ENCODE peak calls at places on chromosomes 7 and 10, in nine cellular contexts. U, M, T, K, Q, V, N, R and B are unnamed samples.

GRCh38 chr10:100890696-100891271 is 22.0 kb upstream of the SLF2 start:
- DNase-seq in U (no peak), M (peak; percentile 89), T (peak; percentile 80), K (no peak), Q (no peak), V (no peak), N (no peak), R (peak; percentile 91), B (no peak)

GRCh38 chr10:97520978-97521761 is 22.4 kb downstream of the UBTD1 start:
- DNase-seq in U (no peak), M (no peak), T (no peak), K (no peak), Q (no peak), V (no peak), N (no peak), R (no peak), B (no peak)

GRCh38 chr7:29853775-29854174 is 47.5 kb downstream of the WIPF3 start:
- DNase-seq in U (no peak), M (no peak), T (no peak), K (no peak), Q (no peak), V (no peak), N (no peak), R (no peak), B (no peak)

GRCh38 chr7:116215550-116215949 is 5.2 kb downstream of the TES start:
- DNase-seq in U (no peak), M (no peak), T (no peak), K (no peak), Q (no peak), V (no peak), N (no peak), R (no peak), B (no peak)

GRCh38 chr7:112874909-112875308 is 84.7 kb upstream of the TMEM168 start:
- DNase-seq in U (no peak), M (no peak), T (no peak), K (no peak), Q (no peak), V (no peak), N (no peak), R (no peak), B (no peak)

GRCh38 chr7:30468791-30469190 is 9.8 kb downstream of the NOD1 start:
- DNase-seq in U (no peak), M (no peak), T (no peak), K (no peak), Q (no peak), V (no peak), N (no peak), R (no peak), B (peak; percentile 34)

GRCh38 chr7:112540839-112541577 is 60.2 kb downstream of the LSMEM1 start:
- DNase-seq in U (no peak), M (no peak), T (peak; percentile 64), K (no peak), Q (no peak), V (no peak), N (no peak), R (no peak), B (no peak)

GRCh38 chr10:121425623-121426022 is 172.6 kb downstream of the FGFR2 start:
- DNase-seq in U (no peak), M (no peak), T (no peak), K (no peak), Q (no peak), V (no peak), N (no peak), R (no peak), B (no peak)

GRCh38 chr7:98286093-98286525 is 4.6 kb downstream of the BRI3 start:
- DNase-seq in U (no peak), M (no peak), T (peak; percentile 73), K (no peak), Q (no peak), V (no peak), N (no peak), R (peak; percentile 29), B (no peak)

GRCh38 chr10:129545257-129545656 is 78.2 kb downstream of the MGMT start:
- DNase-seq in U (no peak), M (no peak), T (no peak), K (no peak), Q (no peak), V (no peak), N (no peak), R (no peak), B (no peak)

GRCh38 chr10:22705534-22705933 is 8.8 kb downstream of the PIP4K2A start:
- DNase-seq in U (no peak), M (no peak), T (no peak), K (no peak), Q (no peak), V (no peak), N (no peak), R (no peak), B (no peak)

GRCh38 chr7:50739744-50740455 is 42.8 kb downstream of the GRB10 start:
- DNase-seq in U (no peak), M (no peak), T (no peak), K (no peak), Q (no peak), V (peak; percentile 63), N (no peak), R (no peak), B (no peak)

GRCh38 chr7:44769381-44770209 is 20.9 kb downstream of the ZMIZ2 start:
- DNase-seq in U (no peak), M (no peak), T (peak; percentile 41), K (no peak), Q (no peak), V (peak; percentile 24), N (no peak), R (peak; percentile 18), B (no peak)

GRCh38 chr7:155455776-155456516 is 2.0 kb upstream of the EN2 start:
- DNase-seq in U (no peak), M (no peak), T (no peak), K (no peak), Q (no peak), V (no peak), N (no peak), R (no peak), B (no peak)

GRCh38 chr7:97025130-97025499 is 484 bp upstream of the DLX5 start:
- DNase-seq in U (no peak), M (no peak), T (no peak), K (no peak), Q (no peak), V (no peak), N (no peak), R (no peak), B (no peak)

GRCh38 chr7:112192236-112193154 is 13.7 kb downstream of the DOCK4 start:
- DNase-seq in U (no peak), M (no peak), T (peak; percentile 86), K (no peak), Q (no peak), V (no peak), N (no peak), R (peak; percentile 24), B (no peak)

GRCh38 chr10:132114953-132115520 is 49.3 kb downstream of the JAKMIP3 start:
- DNase-seq in U (no peak), M (no peak), T (no peak), K (no peak), Q (no peak), V (no peak), N (no peak), R (no peak), B (no peak)

GRCh38 chr10:105615986-105616385 is 974.9 kb downstream of the SORCS3 start:
- DNase-seq in U (no peak), M (no peak), T (no peak), K (no peak), Q (no peak), V (no peak), N (no peak), R (no peak), B (no peak)

GRCh38 chr7:106012935-106013439 is 49.9 kb downstream of the CDHR3 start:
- DNase-seq in U (no peak), M (peak; percentile 49), T (no peak), K (no peak), Q (no peak), V (no peak), N (no peak), R (peak; percentile 57), B (no peak)

GRCh38 chr10:110817614-110818013 is 54.1 kb upstream of the PDCD4 start:
- DNase-seq in U (no peak), M (no peak), T (no peak), K (no peak), Q (no peak), V (no peak), N (no peak), R (no peak), B (peak; percentile 15)

GRCh38 chr10:85851300-85851699 is 515.3 kb downstream of the GRID1 start:
- DNase-seq in U (no peak), M (no peak), T (no peak), K (no peak), Q (no peak), V (no peak), N (no peak), R (no peak), B (no peak)

GRCh38 chr10:6912424-6912823 is 332.3 kb upstream of the PRKCQ start:
- DNase-seq in U (no peak), M (no peak), T (peak; percentile 92), K (no peak), Q (no peak), V (no peak), N (no peak), R (no peak), B (no peak)

GRCh38 chr7:38398725-38399321 is 125.4 kb upstream of the TARP start:
- DNase-seq in U (peak; percentile 39), M (no peak), T (peak; percentile 5), K (peak; percentile 49), Q (peak; percentile 24), V (no peak), N (peak; percentile 10), R (peak; percentile 23), B (peak; percentile 17)

GRCh38 chr10:12191715-12192114 is 4.0 kb downstream of the NUDT5 start:
- DNase-seq in U (no peak), M (no peak), T (no peak), K (no peak), Q (no peak), V (no peak), N (no peak), R (peak; percentile 10), B (no peak)